ENCODE peak calls at places on chromosomes 3 and 15, in four cellular contexts. F is HepG2, H is K562, U is A549. O is an unnamed sample.

GRCh38 chr3:14222900-14223594 is 44.4 kb downstream of the LSM3 start:
- DNase-seq in U (no peak), H (no peak), F (no peak), O (no peak)

GRCh38 chr3:45657853-45658252 is 31.3 kb upstream of the SACM1L start:
- DNase-seq in H (no peak), U (no peak), F (no peak), O (no peak)

GRCh38 chr3:79111375-79112052 is 656.3 kb downstream of the ROBO1 start:
- DNase-seq in F (no peak), U (no peak), H (no peak), O (no peak)

GRCh38 chr3:20574746-20575145 is 388.7 kb upstream of the SGO1 start:
- DNase-seq in U (no peak), H (no peak), F (no peak), O (no peak)

GRCh38 chr15:77840962-77841361 is 208.2 kb upstream of the LINGO1 start:
- DNase-seq in U (peak), F (no peak), H (no peak), O (no peak)

GRCh38 chr3:8301977-8302589 is 199.5 kb upstream of the LMCD1 start:
- DNase-seq in U (peak), F (peak), H (peak), O (no peak)

GRCh38 chr15:95929232-95929846 is 401.2 kb upstream of the NR2F2 start:
- DNase-seq in U (no peak), F (no peak), H (peak), O (no peak)

GRCh38 chr15:55791576-55792400 is 48.8 kb upstream of the PRTG start:
- DNase-seq in F (no peak), H (no peak), U (peak), O (no peak)

GRCh38 chr3:94967196-94967595 is 904.3 kb downstream of the NSUN3 start:
- DNase-seq in F (no peak), U (no peak), H (no peak), O (no peak)

GRCh38 chr3:139771331-139771730 is 93.6 kb upstream of the NMNAT3 start:
- DNase-seq in F (no peak), U (no peak), H (no peak), O (no peak)

GRCh38 chr3:58999134-58999778 is 50.6 kb downstream of the CFAP20DC start:
- DNase-seq in U (no peak), F (no peak), H (peak), O (no peak)

GRCh38 chr3:179330438-179330837 is 7.6 kb downstream of the ZNF639 start:
- DNase-seq in F (no peak), H (no peak), U (no peak), O (no peak)

GRCh38 chr3:45442679-45443214 is 54.4 kb downstream of the LARS2 start:
- DNase-seq in F (no peak), U (no peak), H (no peak), O (no peak)

GRCh38 chr3:10352146-10352911 is 31.4 kb upstream of the SEC13 start:
- DNase-seq in H (no peak), F (no peak), U (peak), O (no peak)

GRCh38 chr3:126003447-126004190 is 34.6 kb downstream of the ROPN1B start:
- DNase-seq in F (no peak), U (no peak), H (no peak), O (no peak)

GRCh38 chr15:42331235-42331634 is 28.1 kb upstream of the CAPN3 start:
- DNase-seq in F (no peak), H (no peak), U (no peak), O (no peak)

GRCh38 chr3:73784647-73785420 is 160.1 kb upstream of the PDZRN3 start:
- DNase-seq in U (no peak), F (no peak), H (no peak), O (no peak)

GRCh38 chr3:2921903-2922302 is 188.3 kb downstream of the IL5RA start:
- DNase-seq in U (peak), H (no peak), F (peak), O (no peak)

GRCh38 chr3:126357299-126358037 is at the start of gene KLF15:
- DNase-seq in U (peak), F (peak), H (peak), O (peak)

GRCh38 chr15:78322243-78322642 is 17.9 kb upstream of the CRABP1 start:
- DNase-seq in F (no peak), H (no peak), U (peak), O (no peak)

GRCh38 chr3:153094386-153094785 is 67.6 kb upstream of the RAP2B start:
- DNase-seq in F (no peak), H (no peak), U (no peak), O (no peak)

GRCh38 chr3:69012836-69013255 is 638 bp downstream of the EOGT start:
- DNase-seq in U (peak), F (peak), H (no peak), O (peak)

GRCh38 chr3:196774845-196775422 is 35.3 kb downstream of the PAK2 start:
- DNase-seq in U (no peak), F (no peak), H (no peak), O (no peak)
- TF ChIP-seq HMGXB4 in U (no peak), F (no peak), H (no peak), O (no peak)

DNA sequence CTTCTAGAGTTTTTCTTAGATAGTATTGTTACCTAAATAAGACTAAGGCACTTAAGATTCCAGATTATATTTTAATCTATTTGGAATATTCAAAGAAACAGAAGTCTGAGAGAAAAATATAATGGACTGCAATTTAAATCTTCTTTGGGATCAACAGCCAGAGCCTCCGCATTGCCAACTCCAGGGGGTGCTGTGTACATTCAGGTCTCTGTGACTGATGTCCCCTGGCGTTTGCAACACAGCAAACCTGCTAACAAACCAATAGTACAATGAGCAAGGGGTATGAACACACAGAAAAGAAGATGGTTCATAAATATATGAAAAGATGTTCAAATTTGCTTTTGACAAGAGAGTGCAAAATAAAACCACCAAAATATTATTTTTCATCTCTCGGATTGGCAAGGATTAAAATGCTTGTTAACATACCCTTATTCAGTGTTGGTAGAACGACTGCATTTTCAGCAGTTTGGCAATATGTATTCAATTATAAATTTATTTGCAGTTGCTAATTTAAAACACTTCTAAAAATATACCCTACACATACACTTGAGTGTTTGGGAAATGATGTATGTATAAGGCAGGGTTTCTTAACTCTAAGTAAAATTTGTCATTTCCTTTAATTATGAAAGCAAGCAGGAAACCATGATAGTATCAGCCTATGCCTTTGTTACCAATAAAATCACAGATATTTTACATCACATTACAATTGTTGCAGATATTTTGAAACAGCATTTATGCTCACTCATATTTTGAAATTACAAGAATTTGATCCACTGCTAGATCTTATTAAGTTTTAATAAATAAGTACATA is 16.1 kb upstream of the TM4SF1 start:
- DNase-seq in F (peak), H (peak), U (peak), O (peak)
- TF ChIP-seq HMGXB4 in F (peak), H (no peak), U (no peak), O (no peak)

DNA sequence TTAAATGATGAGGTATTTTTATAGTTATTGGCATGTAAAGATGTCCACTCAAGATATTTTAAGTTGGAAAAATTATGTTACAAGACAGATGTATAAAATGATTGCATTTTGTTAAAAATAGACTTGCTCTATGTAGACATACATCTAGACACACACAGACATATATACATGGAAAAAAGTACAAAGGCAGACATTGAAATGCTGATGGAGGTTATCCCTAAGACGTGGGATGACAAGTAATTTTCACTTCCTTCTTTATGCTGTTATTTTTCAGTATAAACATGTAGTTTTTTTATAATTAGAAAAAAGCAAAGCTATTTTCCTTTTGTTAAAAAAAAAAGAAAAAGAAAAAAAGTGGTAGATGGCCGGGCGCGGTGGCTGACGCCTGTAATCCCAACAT is 7.2 kb downstream of the HOMER2 start:
- DNase-seq in H (no peak), F (no peak), U (no peak), O (no peak)
- TF ChIP-seq HMGXB4 in H (no peak), F (no peak), U (no peak), O (no peak)

DNA sequence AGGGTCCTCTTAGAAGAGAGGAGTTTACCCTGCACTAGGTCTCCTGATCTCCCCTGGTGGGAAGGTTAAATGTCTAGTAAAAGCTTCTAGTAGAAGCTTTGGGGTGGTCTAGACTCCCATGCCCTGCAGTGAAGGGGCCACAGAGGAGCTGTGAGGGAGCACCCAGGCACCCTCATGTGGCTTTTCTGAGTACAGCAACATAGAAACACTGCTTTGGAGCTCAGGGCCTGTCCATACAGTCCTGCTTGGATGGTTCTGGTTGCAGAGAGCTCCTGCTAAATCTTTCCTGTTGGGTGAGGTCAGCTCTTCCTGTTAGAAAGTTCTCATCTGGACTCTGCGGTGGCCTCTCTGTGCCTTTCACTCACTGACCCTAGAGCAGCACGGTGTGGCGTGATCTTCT is 47.8 kb downstream of the GPD1L start:
- DNase-seq in H (no peak), U (peak), F (peak), O (peak)
- TF ChIP-seq HMGXB4 in H (no peak), U (no peak), F (no peak), O (no peak)

GRCh38 chr3:24687646-24688045 is 193.0 kb upstream of the THRB start:
- DNase-seq in U (no peak), H (no peak), F (no peak), O (no peak)

GRCh38 chr3:24684506-24685023 is 189.9 kb upstream of the THRB start:
- DNase-seq in U (no peak), F (no peak), H (no peak), O (peak)

GRCh38 chr3:24689353-24689752 is 194.7 kb upstream of the THRB start:
- DNase-seq in F (no peak), H (no peak), U (no peak), O (no peak)

GRCh38 chr3:24688446-24689148 is 193.9 kb upstream of the THRB start:
- DNase-seq in U (peak), H (no peak), F (peak), O (peak)

GRCh38 chr3:24686764-24687163 is 192.1 kb upstream of the THRB start:
- DNase-seq in F (no peak), H (no peak), U (no peak), O (no peak)
- TF ChIP-seq HMGXB4 in F (no peak), H (no peak), U (no peak), O (no peak)

DNA sequence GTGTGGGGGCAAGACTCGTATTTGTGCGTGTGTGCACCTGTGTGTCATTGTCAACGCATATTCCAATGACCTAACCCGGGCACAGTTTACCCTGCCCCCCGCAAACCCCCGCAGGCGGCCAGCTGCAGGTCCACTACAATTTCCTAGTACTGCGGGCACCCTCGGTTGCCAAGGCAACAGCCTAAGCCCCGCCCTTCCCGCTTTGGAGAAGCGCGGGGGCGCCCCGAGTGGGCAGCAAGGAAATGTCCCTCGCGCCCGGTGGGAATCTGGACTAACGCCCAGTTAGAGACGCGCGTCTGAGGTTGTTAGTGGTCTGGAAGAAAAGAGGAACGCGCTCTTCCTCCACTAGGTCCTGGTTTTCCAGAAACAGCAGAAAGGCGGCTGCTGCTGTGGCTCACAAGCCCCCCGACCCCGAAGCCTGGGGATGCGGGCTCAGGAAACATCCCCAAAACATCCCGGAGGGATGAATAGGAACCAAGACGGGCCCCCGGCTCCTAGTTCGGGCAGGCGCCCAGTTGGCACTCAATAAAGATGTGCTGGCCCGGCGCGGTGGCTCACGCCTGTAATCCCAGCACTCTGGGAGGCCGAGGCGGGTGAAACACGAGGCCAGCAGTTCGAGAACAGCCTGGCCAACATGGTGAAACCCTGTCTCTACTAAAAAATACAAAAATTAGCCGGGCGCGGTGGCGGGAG is 1.1 kb downstream of the ABHD14A start:
- DNase-seq in F (peak), H (peak), U (no peak), O (peak)
- TF ChIP-seq HMGXB4 in F (no peak), H (no peak), U (no peak), O (no peak)

DNA sequence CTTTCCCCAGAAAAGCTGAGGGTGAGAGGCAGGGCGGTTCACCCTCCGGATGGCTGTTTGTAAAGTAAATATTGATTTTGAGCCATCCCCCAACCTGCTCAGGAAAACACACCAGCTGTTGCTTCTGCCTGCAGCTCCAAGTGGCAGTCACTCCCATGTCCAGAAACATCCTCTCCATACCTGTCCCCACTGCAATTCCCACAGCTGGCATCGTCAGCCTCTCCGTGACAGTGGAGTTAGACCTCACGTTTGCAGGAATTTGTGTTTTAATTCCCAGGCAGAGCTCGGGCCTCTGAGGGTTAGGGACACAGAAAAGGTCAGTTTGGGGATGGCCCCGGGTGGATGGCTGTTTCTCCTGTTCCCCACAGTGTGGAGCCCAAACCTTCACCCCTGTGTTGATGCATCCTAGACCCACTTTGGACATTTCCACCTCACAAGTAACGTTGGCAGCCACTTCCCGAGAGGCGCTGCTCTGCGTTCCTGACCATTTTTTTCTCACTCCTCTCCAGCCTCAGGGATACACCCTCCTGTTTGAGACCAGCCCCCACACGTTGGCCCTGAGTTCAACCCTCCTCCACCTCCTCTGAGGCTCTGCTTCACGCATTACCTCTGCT is 11.8 kb upstream of the FAM174B start:
- DNase-seq in H (no peak), U (peak), F (peak), O (no peak)
- TF ChIP-seq HMGXB4 in H (no peak), U (no peak), F (no peak), O (no peak)

GRCh38 chr15:57560976-57561711 is 30.6 kb upstream of the MYZAP start:
- DNase-seq in F (peak), U (peak), H (peak), O (peak)
- TF ChIP-seq HMGXB4 in F (no peak), U (no peak), H (no peak), O (no peak)

GRCh38 chr3:113260980-113261920 is 49.9 kb downstream of the BOC start:
- DNase-seq in F (no peak), H (no peak), U (no peak), O (no peak)
- TF ChIP-seq HMGXB4 in F (no peak), H (no peak), U (no peak), O (no peak)